ENCODE peak calls at places on chromosomes 4 and X, in five cellular contexts. One of them, this sample, is unnamed.

GRCh38 chr4:145069361-145069760 is 28.6 kb downstream of the ANAPC10 start:
- DNase-seq in GM12878: no peak
- DNase-seq in brain microvascular endothelial cell: peak; percentile 38
- DNase-seq in trophoblast cell: peak; percentile 42
- DNase-seq in right atrium auricular region: no peak
- DNase-seq in this sample: no peak

GRCh38 chr4:143714290-143714625 is 13.8 kb upstream of the FREM3 start:
- DNase-seq in GM12878: no peak
- DNase-seq in brain microvascular endothelial cell: no peak
- DNase-seq in trophoblast cell: no peak
- DNase-seq in right atrium auricular region: no peak
- DNase-seq in this sample: no peak

GRCh38 chrX:42803320-42803719 is 25.4 kb upstream of the PPP1R2C start:
- DNase-seq in GM12878: no peak
- DNase-seq in brain microvascular endothelial cell: no peak
- DNase-seq in trophoblast cell: peak; percentile 62
- DNase-seq in right atrium auricular region: no peak
- DNase-seq in this sample: no peak

GRCh38 chr4:180333156-180333555 is 1910.0 kb upstream of the TENM3 start:
- DNase-seq in GM12878: no peak
- DNase-seq in brain microvascular endothelial cell: no peak
- DNase-seq in trophoblast cell: no peak
- DNase-seq in right atrium auricular region: no peak
- DNase-seq in this sample: no peak

GRCh38 chr4:110589297-110589696 is 33.6 kb downstream of the PITX2 start:
- DNase-seq in GM12878: no peak
- DNase-seq in brain microvascular endothelial cell: no peak
- DNase-seq in trophoblast cell: peak; percentile 3
- DNase-seq in right atrium auricular region: no peak
- DNase-seq in this sample: peak; percentile 20

GRCh38 chr4:1777822-1778641 is 15.1 kb upstream of the FGFR3 start:
- DNase-seq in GM12878: no peak
- DNase-seq in brain microvascular endothelial cell: peak; percentile 10
- DNase-seq in trophoblast cell: peak; percentile 84
- DNase-seq in right atrium auricular region: no peak
- DNase-seq in this sample: no peak

GRCh38 chr4:167282171-167282864 is 48.0 kb upstream of the SPOCK3 start:
- DNase-seq in GM12878: no peak
- DNase-seq in brain microvascular endothelial cell: no peak
- DNase-seq in trophoblast cell: no peak
- DNase-seq in right atrium auricular region: no peak
- DNase-seq in this sample: no peak

GRCh38 chrX:150693782-150694574 is 782 bp downstream of the MTMR1 start:
- DNase-seq in GM12878: no peak
- DNase-seq in brain microvascular endothelial cell: peak; percentile 63
- DNase-seq in trophoblast cell: peak; percentile 92
- DNase-seq in right atrium auricular region: no peak
- DNase-seq in this sample: peak; percentile 51

GRCh38 chrX:63050225-63050624 is 300.9 kb downstream of the SPIN4 start:
- DNase-seq in GM12878: peak; percentile 11
- DNase-seq in brain microvascular endothelial cell: no peak
- DNase-seq in trophoblast cell: peak; percentile 19
- DNase-seq in right atrium auricular region: no peak
- DNase-seq in this sample: no peak

GRCh38 chr4:42302348-42302747 is 94.9 kb upstream of the SHISA3 start:
- DNase-seq in GM12878: no peak
- DNase-seq in brain microvascular endothelial cell: peak; percentile 6
- DNase-seq in trophoblast cell: no peak
- DNase-seq in right atrium auricular region: no peak
- DNase-seq in this sample: peak; percentile 42

GRCh38 chr4:158624889-158625478 is 46.7 kb downstream of the C4orf46 start:
- DNase-seq in GM12878: peak; percentile 11
- DNase-seq in brain microvascular endothelial cell: no peak
- DNase-seq in trophoblast cell: peak; percentile 78
- DNase-seq in right atrium auricular region: no peak
- DNase-seq in this sample: peak; percentile 55

GRCh38 chrX:13380230-13380629 is 60.4 kb upstream of the ATXN3L start:
- DNase-seq in GM12878: no peak
- DNase-seq in brain microvascular endothelial cell: no peak
- DNase-seq in trophoblast cell: peak; percentile 27
- DNase-seq in right atrium auricular region: no peak
- DNase-seq in this sample: no peak

GRCh38 chrX:25295466-25295865 is 279.7 kb upstream of the ARX start:
- DNase-seq in GM12878: no peak
- DNase-seq in brain microvascular endothelial cell: no peak
- DNase-seq in trophoblast cell: no peak
- DNase-seq in right atrium auricular region: no peak
- DNase-seq in this sample: no peak

GRCh38 chr4:2745981-2746806 is 9.9 kb downstream of the TNIP2 start:
- DNase-seq in GM12878: peak; percentile 98
- DNase-seq in brain microvascular endothelial cell: peak; percentile 70
- DNase-seq in trophoblast cell: peak; percentile 94
- DNase-seq in right atrium auricular region: no peak
- DNase-seq in this sample: no peak

GRCh38 chr4:169253904-169254303 is 16.9 kb downstream of the SH3RF1 start:
- DNase-seq in GM12878: no peak
- DNase-seq in brain microvascular endothelial cell: peak; percentile 68
- DNase-seq in trophoblast cell: no peak
- DNase-seq in right atrium auricular region: no peak
- DNase-seq in this sample: peak; percentile 18

GRCh38 chr4:169253087-169253675 is 17.6 kb downstream of the SH3RF1 start:
- DNase-seq in GM12878: no peak
- DNase-seq in brain microvascular endothelial cell: no peak
- DNase-seq in trophoblast cell: peak; percentile 37
- DNase-seq in right atrium auricular region: no peak
- DNase-seq in this sample: no peak

GRCh38 chr4:169256101-169256612 is 14.6 kb downstream of the SH3RF1 start:
- DNase-seq in GM12878: no peak
- DNase-seq in brain microvascular endothelial cell: no peak
- DNase-seq in trophoblast cell: no peak
- DNase-seq in right atrium auricular region: no peak
- DNase-seq in this sample: peak; percentile 33

GRCh38 chr4:169252339-169253086 is 18.2 kb downstream of the SH3RF1 start:
- DNase-seq in GM12878: no peak
- DNase-seq in brain microvascular endothelial cell: peak; percentile 69
- DNase-seq in trophoblast cell: no peak
- DNase-seq in right atrium auricular region: no peak
- DNase-seq in this sample: peak; percentile 14

DNA sequence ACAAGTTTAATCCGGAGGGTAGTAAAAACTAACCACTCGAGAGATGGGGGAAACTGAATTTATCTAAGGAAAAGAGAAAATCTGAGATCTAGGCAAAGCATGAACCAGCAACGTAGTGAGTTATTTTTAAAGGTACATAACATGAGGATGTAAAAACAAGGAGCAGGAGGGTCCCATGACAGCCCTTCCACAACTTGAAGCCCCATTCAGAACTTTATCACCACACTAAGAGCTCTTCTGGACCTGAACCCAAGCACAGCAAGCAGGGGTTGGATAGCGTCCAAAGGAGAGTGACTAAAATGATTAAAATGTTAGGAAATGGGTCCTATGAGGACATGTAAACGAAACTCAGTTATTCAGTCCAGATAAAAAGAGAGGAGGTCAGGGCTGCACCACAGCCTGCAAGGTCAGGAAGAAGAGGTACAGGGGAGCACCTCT is 16.2 kb downstream of the SH3RF1 start:
- DNase-seq in GM12878: no peak
- DNase-seq in brain microvascular endothelial cell: peak; percentile 86
- DNase-seq in trophoblast cell: no peak
- DNase-seq in right atrium auricular region: peak; percentile 66
- DNase-seq in this sample: peak; percentile 20
- H3K27ac ChIP-seq in GM12878: no peak overlapping the region
- H3K27ac ChIP-seq in brain microvascular endothelial cell: peak overlapping the region; percentile 74
- H3K27ac ChIP-seq in trophoblast cell: no peak overlapping the region
- H3K27ac ChIP-seq in right atrium auricular region: peak overlapping the region; percentile 9
- H3K27ac ChIP-seq in this sample: no peak overlapping the region

GRCh38 chrX:19986531-19986930 is 4.3 kb downstream of the BCLAF3 start:
- DNase-seq in GM12878: no peak
- DNase-seq in brain microvascular endothelial cell: no peak
- DNase-seq in trophoblast cell: no peak
- DNase-seq in right atrium auricular region: no peak
- DNase-seq in this sample: no peak

GRCh38 chrX:19987856-19988255 is 3.0 kb downstream of the BCLAF3 start:
- DNase-seq in GM12878: no peak
- DNase-seq in brain microvascular endothelial cell: no peak
- DNase-seq in trophoblast cell: no peak
- DNase-seq in right atrium auricular region: no peak
- DNase-seq in this sample: no peak

DNA sequence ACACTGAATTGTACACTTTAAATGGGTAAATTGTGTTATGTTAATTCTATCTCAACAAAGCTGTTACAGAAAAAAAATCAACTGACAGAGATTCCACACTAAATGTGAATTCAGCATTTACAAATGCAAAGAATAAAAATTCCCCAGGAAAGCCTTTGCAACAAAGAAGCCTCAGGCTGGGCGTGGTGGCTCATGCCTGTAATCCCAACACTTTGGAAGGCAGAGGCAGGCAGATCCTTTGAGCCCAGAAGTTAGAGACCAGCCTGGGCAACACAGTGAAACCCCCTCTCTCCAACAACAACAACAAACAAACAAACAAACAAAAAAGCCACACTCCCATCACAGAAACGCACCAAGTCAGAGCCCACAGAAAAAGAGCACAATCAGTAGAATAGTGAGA is 8.9 kb downstream of the BCLAF3 start:
- DNase-seq in GM12878: no peak
- DNase-seq in brain microvascular endothelial cell: no peak
- DNase-seq in trophoblast cell: no peak
- DNase-seq in right atrium auricular region: no peak
- DNase-seq in this sample: no peak
- H3K27ac ChIP-seq in GM12878: no peak overlapping the region
- H3K27ac ChIP-seq in brain microvascular endothelial cell: no peak overlapping the region
- H3K27ac ChIP-seq in trophoblast cell: no peak overlapping the region
- H3K27ac ChIP-seq in right atrium auricular region: no peak overlapping the region
- H3K27ac ChIP-seq in this sample: no peak overlapping the region

GRCh38 chr4:38130884-38131283 is 170.7 kb downstream of the PTTG2 start:
- DNase-seq in GM12878: no peak
- DNase-seq in brain microvascular endothelial cell: no peak
- DNase-seq in trophoblast cell: no peak
- DNase-seq in right atrium auricular region: no peak
- DNase-seq in this sample: no peak
- H3K27ac ChIP-seq in GM12878: peak overlapping the region; percentile 96
- H3K27ac ChIP-seq in brain microvascular endothelial cell: no peak overlapping the region
- H3K27ac ChIP-seq in trophoblast cell: peak overlapping the region; percentile 8
- H3K27ac ChIP-seq in right atrium auricular region: no peak overlapping the region
- H3K27ac ChIP-seq in this sample: peak overlapping the region; percentile 18

GRCh38 chrX:46589977-46590723 is 16.6 kb downstream of the CHST7 start:
- DNase-seq in GM12878: no peak
- DNase-seq in brain microvascular endothelial cell: no peak
- DNase-seq in trophoblast cell: no peak
- DNase-seq in right atrium auricular region: no peak
- DNase-seq in this sample: no peak
- H3K27ac ChIP-seq in GM12878: no peak overlapping the region
- H3K27ac ChIP-seq in brain microvascular endothelial cell: no peak overlapping the region
- H3K27ac ChIP-seq in trophoblast cell: no peak overlapping the region
- H3K27ac ChIP-seq in right atrium auricular region: peak overlapping the region; percentile 70
- H3K27ac ChIP-seq in this sample: no peak overlapping the region